ENCODE peak calls at places on chromosomes 3 and 15, in four cellular contexts. N is effector memory CD4-positive, alpha-beta T cell; V is thoracic aorta; M is PC-3. S is an unnamed sample.

GRCh38 chr3:4994823-4995499 is 15.7 kb downstream of the BHLHE40 start:
- DNase-seq in N (no peak), V (peak), M (peak), S (no peak)

GRCh38 chr3:184168363-184169120 is 6.1 kb upstream of the AP2M1 start:
- DNase-seq in M (peak), V (no peak), N (no peak), S (no peak)

GRCh38 chr3:13215940-13216546 is 142.8 kb upstream of the IQSEC1 start:
- DNase-seq in V (no peak), N (no peak), M (peak), S (no peak)

GRCh38 chr3:20637729-20638128 is 451.7 kb upstream of the SGO1 start:
- DNase-seq in N (no peak), V (no peak), M (no peak), S (no peak)

GRCh38 chr15:100033140-100033857 is 300.1 kb upstream of the LYSMD4 start:
- DNase-seq in V (no peak), M (peak), N (no peak), S (no peak)

GRCh38 chr3:33991673-33992072 is 193.2 kb downstream of the PDCD6IP start:
- DNase-seq in V (no peak), N (no peak), M (no peak), S (no peak)

GRCh38 chr3:4355401-4356224 is 52.4 kb downstream of the SETMAR start:
- DNase-seq in V (no peak), M (no peak), N (no peak), S (peak)

GRCh38 chr15:79540551-79540950 is 108.4 kb downstream of the MINAR1 start:
- DNase-seq in V (no peak), N (no peak), M (peak), S (no peak)

GRCh38 chr3:124200336-124200901 is 208.5 kb upstream of the ROPN1 start:
- DNase-seq in V (no peak), N (no peak), M (peak), S (no peak)

GRCh38 chr15:98983333-98983732 is 24.3 kb downstream of the PGPEP1L start:
- DNase-seq in M (peak), V (peak), N (no peak), S (peak)

GRCh38 chr15:58865420-58865880 is 68.0 kb downstream of the SLTM start:
- DNase-seq in N (no peak), M (no peak), V (no peak), S (no peak)

GRCh38 chr3:186109897-186110803 is 1.3 kb upstream of the ETV5 start:
- DNase-seq in M (no peak), V (no peak), N (no peak), S (no peak)

GRCh38 chr3:27532931-27533607 is 48.9 kb upstream of the SLC4A7 start:
- DNase-seq in M (no peak), V (no peak), N (no peak), S (no peak)

GRCh38 chr15:85564686-85565085 is 184.3 kb downstream of the AKAP13 start:
- DNase-seq in N (no peak), V (no peak), M (no peak), S (no peak)

GRCh38 chr15:90412356-90413194 is 24.5 kb downstream of the IQGAP1 start:
- DNase-seq in M (peak), N (no peak), V (no peak), S (no peak)

GRCh38 chr3:46242120-46242519 is at the start of gene CCR3:
- DNase-seq in V (no peak), M (no peak), N (no peak), S (no peak)

GRCh38 chr3:8491750-8492149 is 9.9 kb upstream of the LMCD1 start:
- DNase-seq in V (no peak), M (no peak), N (no peak), S (no peak)

GRCh38 chr15:94421711-94422110 is 190.3 kb downstream of the MCTP2 start:
- DNase-seq in N (no peak), V (no peak), M (no peak), S (no peak)

GRCh38 chr3:90184861-90185260 is 1077.4 kb downstream of the EPHA3 start:
- DNase-seq in M (peak), V (no peak), N (no peak), S (no peak)

GRCh38 chr15:47715856-47716445 is 1.4 kb upstream of the SEMA6D start:
- DNase-seq in V (no peak), N (no peak), M (no peak), S (no peak)

GRCh38 chr15:47720555-47720954 is 3.2 kb downstream of the SEMA6D start:
- DNase-seq in M (no peak), V (no peak), N (no peak), S (no peak)

GRCh38 chr15:47718474-47719440 is 1.5 kb downstream of the SEMA6D start:
- DNase-seq in N (no peak), V (no peak), M (peak), S (no peak)

GRCh38 chr15:47717036-47717611 is at the start of gene SEMA6D:
- DNase-seq in M (peak), V (no peak), N (no peak), S (no peak)

DNA sequence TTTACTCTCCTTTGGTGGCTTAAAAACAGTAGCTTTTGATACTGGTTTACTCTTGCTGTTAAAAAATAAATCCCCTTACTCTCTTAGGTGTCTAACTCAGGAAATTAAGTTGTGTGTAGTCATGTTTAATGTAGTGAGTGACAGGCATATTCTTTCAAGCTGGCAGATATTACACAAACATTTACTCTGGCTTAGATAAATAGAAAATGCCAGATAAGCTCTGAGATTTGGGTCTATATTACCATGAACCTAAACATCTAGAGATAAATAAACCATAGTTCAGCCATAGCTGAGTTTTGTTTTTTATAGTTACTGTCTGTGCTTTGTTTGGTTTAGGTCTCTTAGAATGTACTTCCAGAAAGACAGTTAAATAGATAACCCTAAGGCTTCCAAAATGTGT is 2.4 kb downstream of the SEMA6D start:
- DNase-seq in V (no peak), M (peak), N (no peak), S (no peak)
- H3K4me3 ChIP-seq in V (peak), M (no peak), N (no peak), S (peak)

DNA sequence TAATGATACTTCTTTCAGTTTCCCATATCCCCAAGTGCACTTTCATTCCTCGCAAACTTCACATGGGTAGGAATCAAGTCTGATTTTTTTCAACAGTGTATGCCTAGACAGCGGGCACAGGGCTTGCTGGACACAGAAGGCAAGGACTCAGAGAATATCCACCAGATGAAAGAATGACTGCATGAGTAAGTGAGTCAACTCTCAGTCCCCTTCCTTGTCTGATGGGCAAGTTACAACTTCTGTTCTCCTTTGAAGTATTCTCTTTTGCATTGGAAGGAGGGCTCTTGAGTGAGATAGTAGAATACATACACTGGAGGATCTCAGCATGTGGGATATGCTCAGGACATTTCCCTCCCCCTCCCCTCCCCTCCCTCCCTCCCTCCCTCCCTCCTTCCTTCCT is 3.0 kb upstream of the SQOR start:
- DNase-seq in M (no peak), N (no peak), V (no peak), S (no peak)
- H3K4me3 ChIP-seq in M (peak), N (no peak), V (peak), S (peak)

GRCh38 chr15:27813139-27813538 is 286.0 kb downstream of the OCA2 start:
- DNase-seq in N (no peak), V (no peak), M (no peak), S (peak)
- H3K4me3 ChIP-seq in N (no peak), V (no peak), M (no peak), S (no peak)

GRCh38 chr3:141878812-141879211 is 2.4 kb downstream of the ATP1B3 start:
- DNase-seq in N (no peak), M (no peak), V (no peak), S (no peak)
- H3K4me3 ChIP-seq in N (no peak), M (peak), V (peak), S (peak)

DNA sequence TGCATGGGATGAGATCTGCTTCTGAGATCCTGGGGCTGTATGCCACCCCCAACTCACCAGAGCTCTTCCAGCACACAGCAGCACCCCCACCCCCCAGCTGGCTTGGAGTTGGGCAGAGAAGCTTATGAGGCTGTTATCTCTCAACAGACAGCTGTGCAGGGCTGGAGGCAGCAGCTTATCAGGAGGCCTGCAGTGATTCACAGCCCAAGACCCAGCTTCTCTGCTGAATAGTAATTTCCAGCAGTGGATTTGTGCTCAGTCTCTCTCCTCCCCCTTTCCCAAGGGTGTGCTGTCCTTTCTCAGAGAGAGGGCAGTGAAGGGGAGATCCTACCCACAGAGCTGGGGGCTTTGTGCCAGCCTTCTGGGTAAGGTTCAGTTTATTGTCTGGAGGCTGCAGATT is 2.1 kb downstream of the RPP25 start:
- DNase-seq in N (no peak), V (no peak), M (no peak), S (no peak)
- H3K4me3 ChIP-seq in N (no peak), V (no peak), M (no peak), S (no peak)

GRCh38 chr3:57827757-57828156 is 71.6 kb downstream of the SLMAP start:
- DNase-seq in V (no peak), M (no peak), N (no peak), S (no peak)

GRCh38 chr3:57833763-57834162 is 77.7 kb downstream of the SLMAP start:
- DNase-seq in M (no peak), N (no peak), V (no peak), S (no peak)

GRCh38 chr3:57837686-57838085 is 81.6 kb downstream of the SLMAP start:
- DNase-seq in M (no peak), N (no peak), V (no peak), S (no peak)

GRCh38 chr3:57838627-57839026 is 82.5 kb downstream of the SLMAP start:
- DNase-seq in V (no peak), N (no peak), M (no peak), S (no peak)

GRCh38 chr3:57832925-57833324 is 76.8 kb downstream of the SLMAP start:
- DNase-seq in N (no peak), M (peak), V (no peak), S (no peak)
- H3K4me3 ChIP-seq in N (no peak), M (no peak), V (no peak), S (no peak)

DNA sequence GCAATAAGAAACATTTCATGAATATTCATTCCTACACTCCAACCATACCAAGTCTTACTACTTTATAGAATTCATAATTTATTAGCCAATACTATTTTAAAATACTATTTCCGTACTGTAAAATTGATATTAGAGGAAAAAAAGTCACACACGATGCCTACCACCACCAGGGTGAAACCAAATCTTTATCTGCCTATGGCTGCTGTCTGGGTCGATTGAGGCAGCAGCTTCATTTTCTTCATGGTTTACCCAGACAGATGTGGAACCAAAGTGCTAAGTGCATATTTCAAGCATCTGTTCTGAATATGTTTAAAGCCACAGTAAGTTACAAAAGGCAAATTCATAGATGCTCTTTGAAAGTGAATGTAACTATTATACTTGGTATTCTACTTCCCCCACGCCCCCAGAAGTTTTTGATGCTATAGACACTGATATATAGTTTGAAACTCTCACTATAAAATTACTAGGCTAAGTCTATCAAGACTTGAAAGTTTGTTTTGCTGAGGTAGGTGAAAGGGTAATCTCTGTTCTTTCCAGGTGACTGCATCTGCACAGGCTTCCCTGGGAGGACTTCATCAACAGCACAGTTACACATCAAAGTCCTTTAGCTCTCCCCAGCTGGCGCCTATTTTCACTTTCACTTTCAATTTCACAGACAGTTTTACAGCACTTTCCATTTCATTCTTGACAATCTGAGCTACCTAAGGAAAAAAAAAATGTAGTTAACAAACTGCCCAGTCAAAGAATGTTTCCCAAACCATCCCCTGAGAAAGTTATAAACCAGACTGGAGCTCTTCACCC is 113.9 kb downstream of the POLQ start:
- DNase-seq in V (no peak), M (peak), N (peak), S (no peak)
- H3K4me3 ChIP-seq in V (peak), M (no peak), N (peak), S (peak)

GRCh38 chr3:101829066-101829830 is 20.1 kb upstream of the NFKBIZ start:
- DNase-seq in V (peak), M (no peak), N (peak), S (no peak)
- H3K4me3 ChIP-seq in V (peak), M (peak), N (peak), S (peak)

S was measured in esophagus muscularis mucosa.